ENCODE peak calls at places on chromosome 4, in six cellular contexts. A, J, X, L, Z and V are unnamed samples.

GRCh38 chr4:111641813-111642579 is 503.3 kb upstream of the FAM241A start:
- DNase-seq in A (peak; percentile 82), J (no peak), X (peak; percentile 86), L (peak; percentile 87), Z (peak; percentile 64), V (no peak)

GRCh38 chr4:8035371-8035780 is 95.7 kb upstream of the AFAP1 start:
- DNase-seq in A (no peak), J (no peak), X (peak; percentile 51), L (peak; percentile 48), Z (no peak), V (no peak)

GRCh38 chr4:41471126-41471665 is 66.8 kb upstream of the LIMCH1 start:
- DNase-seq in A (no peak), J (no peak), X (no peak), L (no peak), Z (no peak), V (no peak)

GRCh38 chr4:169410839-169411770 is 140.3 kb upstream of the SH3RF1 start:
- DNase-seq in A (no peak), J (peak; percentile 13), X (peak; percentile 85), L (peak; percentile 90), Z (peak; percentile 18), V (peak; percentile 46)

GRCh38 chr4:76950052-76950845 is 697 bp downstream of the SEPTIN11 start:
- DNase-seq in A (peak; percentile 83), J (peak; percentile 6), X (no peak), L (peak; percentile 44), Z (peak; percentile 48), V (no peak)

GRCh38 chr4:53376900-53377299 is 541 bp upstream of the FIP1L1 start:
- DNase-seq in A (no peak), J (no peak), X (no peak), L (no peak), Z (no peak), V (no peak)

GRCh38 chr4:78517050-78517652 is 34.4 kb upstream of the ANXA3 start:
- DNase-seq in A (no peak), J (no peak), X (peak; percentile 43), L (peak; percentile 37), Z (no peak), V (no peak)

GRCh38 chr4:70637239-70637920 is 8.8 kb downstream of the ENAM start:
- DNase-seq in A (no peak), J (no peak), X (peak; percentile 24), L (no peak), Z (no peak), V (no peak)

GRCh38 chr4:1466034-1466960 is 60.1 kb upstream of the NKX1-1 start:
- DNase-seq in A (no peak), J (no peak), X (no peak), L (no peak), Z (no peak), V (peak; percentile 28)

GRCh38 chr4:113292371-113293042 is 243.1 kb downstream of the ANK2 start:
- DNase-seq in A (peak; percentile 80), J (no peak), X (peak; percentile 71), L (no peak), Z (peak; percentile 80), V (no peak)

GRCh38 chr4:92101609-92102231 is 202.0 kb upstream of the GRID2 start:
- DNase-seq in A (no peak), J (no peak), X (peak; percentile 15), L (no peak), Z (no peak), V (no peak)

GRCh38 chr4:167826281-167826680 is 266.1 kb upstream of the ANXA10 start:
- DNase-seq in A (no peak), J (no peak), X (no peak), L (no peak), Z (no peak), V (no peak)

GRCh38 chr4:98905834-98906233 is 23.1 kb downstream of the EIF4E start:
- DNase-seq in A (no peak), J (no peak), X (peak; percentile 65), L (no peak), Z (no peak), V (no peak)

GRCh38 chr4:98566491-98567008 is 91.9 kb downstream of the TSPAN5 start:
- DNase-seq in A (peak; percentile 66), J (no peak), X (peak; percentile 50), L (no peak), Z (no peak), V (no peak)

GRCh38 chr4:86250006-86250405 is 109.8 kb downstream of the MAPK10 start:
- DNase-seq in A (no peak), J (no peak), X (peak; percentile 12), L (no peak), Z (no peak), V (no peak)

GRCh38 chr4:146029939-146030710 is 91.5 kb upstream of the ZNF827 start:
- DNase-seq in A (no peak), J (no peak), X (no peak), L (no peak), Z (no peak), V (no peak)

GRCh38 chr4:81326581-81326980 is 111.6 kb upstream of the PRKG2 start:
- DNase-seq in A (no peak), J (no peak), X (no peak), L (no peak), Z (no peak), V (no peak)

GRCh38 chr4:149951501-149951900 is 126.7 kb upstream of the DCLK2 start:
- DNase-seq in A (no peak), J (no peak), X (no peak), L (no peak), Z (no peak), V (no peak)

GRCh38 chr4:176063718-176064117 is 1.9 kb upstream of the WDR17 start:
- DNase-seq in A (no peak), J (no peak), X (no peak), L (no peak), Z (no peak), V (no peak)

GRCh38 chr4:3851881-3852280 is 85.7 kb downstream of the ADRA2C start:
- DNase-seq in A (no peak), J (no peak), X (no peak), L (no peak), Z (no peak), V (no peak)

GRCh38 chr4:1759818-1760223 is 33.3 kb upstream of the FGFR3 start:
- DNase-seq in A (no peak), J (no peak), X (no peak), L (no peak), Z (no peak), V (no peak)

GRCh38 chr4:107734120-107734519 is 14.1 kb upstream of the PAPSS1 start:
- DNase-seq in A (no peak), J (no peak), X (no peak), L (no peak), Z (peak; percentile 38), V (no peak)

GRCh38 chr4:98586634-98587354 is 71.6 kb downstream of the TSPAN5 start:
- DNase-seq in A (no peak), J (no peak), X (no peak), L (no peak), Z (no peak), V (no peak)

GRCh38 chr4:98686046-98686385 is 27.6 kb upstream of the TSPAN5 start:
- DNase-seq in A (no peak), J (no peak), X (no peak), L (no peak), Z (no peak), V (no peak)

GRCh38 chr4:53476232-53477037 is 99.0 kb downstream of the FIP1L1 start:
- DNase-seq in A (no peak), J (no peak), X (peak; percentile 98), L (no peak), Z (no peak), V (no peak)

GRCh38 chr4:70505152-70505748 is 13.1 kb upstream of the AMTN start:
- DNase-seq in A (no peak), J (peak; percentile 28), X (peak; percentile 39), L (peak; percentile 72), Z (peak; percentile 77), V (no peak)

GRCh38 chr4:176769519-176769918 is 23.2 kb downstream of the VEGFC start:
- DNase-seq in A (no peak), J (no peak), X (peak; percentile 99), L (no peak), Z (no peak), V (no peak)

GRCh38 chr4:181820518-181820917 is 422.7 kb upstream of the TENM3 start:
- DNase-seq in A (no peak), J (no peak), X (no peak), L (no peak), Z (no peak), V (no peak)

GRCh38 chr4:52861879-52862604 is at the start of gene RASL11B:
- DNase-seq in A (peak; percentile 87), J (peak; percentile 65), X (peak; percentile 52), L (peak; percentile 79), Z (peak; percentile 86), V (peak; percentile 67)

GRCh38 chr4:832108-832507 is 6.2 kb upstream of the CPLX1 start:
- DNase-seq in A (no peak), J (no peak), X (no peak), L (no peak), Z (no peak), V (no peak)

GRCh38 chr4:3317011-3317655 is 24.3 kb downstream of the RGS12 start:
- DNase-seq in A (no peak), J (no peak), X (no peak), L (no peak), Z (no peak), V (no peak)

GRCh38 chr4:53126099-53126498 is 239.8 kb downstream of the SCFD2 start:
- DNase-seq in A (no peak), J (no peak), X (no peak), L (no peak), Z (no peak), V (no peak)

GRCh38 chr4:138796761-138797160 is 218.8 kb upstream of the NOCT start:
- DNase-seq in A (no peak), J (no peak), X (no peak), L (no peak), Z (no peak), V (no peak)

DNA sequence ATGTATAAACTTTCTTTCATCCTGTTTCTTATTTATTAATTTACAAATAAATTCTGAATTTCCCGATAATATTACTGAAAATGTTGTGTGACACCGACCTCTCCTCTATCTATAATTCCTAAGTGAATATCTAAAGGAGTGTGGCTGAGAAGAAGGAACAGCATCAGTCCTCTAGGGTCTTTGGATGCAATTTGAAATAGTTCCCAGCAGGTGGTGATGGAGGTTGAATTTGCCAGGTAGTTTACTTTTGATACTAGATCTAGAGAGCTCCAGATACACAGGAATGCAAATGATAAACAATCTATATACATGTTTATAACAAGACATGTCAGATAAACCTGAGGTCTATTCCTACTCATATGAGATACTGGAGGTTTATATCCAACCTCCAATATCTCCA is 305.4 kb downstream of the PCDH18 start:
- DNase-seq in A (no peak), J (no peak), X (peak; percentile 16), L (peak; percentile 42), Z (no peak), V (no peak)
- TF ChIP-seq CTCF in A (no peak), J (no peak), X (peak; percentile 28), L (peak; percentile 47), Z (no peak), V (no peak)

GRCh38 chr4:147981305-147981704 is 249.4 kb downstream of the ARHGAP10 start:
- DNase-seq in A (no peak), J (no peak), X (peak; percentile 83), L (peak; percentile 14), Z (no peak), V (no peak)
- TF ChIP-seq CTCF in A (no peak), J (no peak), X (no peak), L (no peak), Z (no peak), V (no peak)

GRCh38 chr4:68592673-68593072 is 16.6 kb upstream of the UGT2B17 start:
- DNase-seq in A (no peak), J (no peak), X (no peak), L (no peak), Z (no peak), V (no peak)
- TF ChIP-seq CTCF in A (no peak), J (no peak), X (no peak), L (no peak), Z (no peak), V (no peak)

GRCh38 chr4:128310266-128310697 is 22.7 kb upstream of the PGRMC2 start:
- DNase-seq in A (no peak), J (no peak), X (no peak), L (no peak), Z (no peak), V (no peak)
- TF ChIP-seq CTCF in A (no peak), J (no peak), X (no peak), L (no peak), Z (no peak), V (no peak)